ENCODE peak calls at places on chromosome 14, in four cellular contexts. G is mesothelial cell of epicardium, K is transverse colon, I is body of pancreas. V is an unnamed sample.

GRCh38 chr14:50622978-50623377 is 45.1 kb downstream of the SAV1 start:
- DNase-seq in G (no peak), K (no peak), I (no peak), V (no peak)

GRCh38 chr14:34220921-34221320 is 241.1 kb downstream of the SPTSSA start:
- DNase-seq in G (no peak), K (no peak), I (no peak), V (no peak)

GRCh38 chr14:93752980-93753561 is 35.2 kb downstream of the PRIMA1 start:
- DNase-seq in G (no peak), K (no peak), I (no peak), V (no peak)

GRCh38 chr14:21686468-21686867 is 12.8 kb upstream of the OR4E1 start:
- DNase-seq in G (no peak), K (no peak), I (no peak), V (no peak)

GRCh38 chr14:96863327-96863985 is 66.3 kb downstream of the VRK1 start:
- DNase-seq in G (no peak), K (no peak), I (no peak), V (no peak)

GRCh38 chr14:34436118-34436905 is 25.7 kb downstream of the SPTSSA start:
- DNase-seq in G (no peak), K (no peak), I (no peak), V (no peak)

GRCh38 chr14:76812093-76812421 is 625 bp downstream of the ANGEL1 start:
- DNase-seq in G (no peak), K (peak), I (no peak), V (no peak)

GRCh38 chr14:79581912-79582576 is 629.3 kb downstream of the DIO2 start:
- DNase-seq in G (no peak), K (no peak), I (no peak), V (no peak)

GRCh38 chr14:71354801-71355200 is 447.5 kb downstream of the PCNX1 start:
- DNase-seq in G (no peak), K (no peak), I (no peak), V (no peak)

GRCh38 chr14:45287609-45288008 is 34.6 kb upstream of the MIS18BP1 start:
- DNase-seq in G (no peak), K (no peak), I (no peak), V (no peak)

GRCh38 chr14:76771432-76771980 is 10.2 kb downstream of the VASH1 start:
- DNase-seq in G (peak), K (no peak), I (no peak), V (no peak)

GRCh38 chr14:106530423-106531107 is 1004.2 kb downstream of the TMEM121 start:
- DNase-seq in G (no peak), K (peak), I (no peak), V (no peak)

GRCh38 chr14:25411933-25412757 is 362.2 kb upstream of the STXBP6 start:
- DNase-seq in G (no peak), K (no peak), I (no peak), V (no peak)

GRCh38 chr14:94288610-94289465 is 4.2 kb downstream of the SERPINA10 start:
- DNase-seq in G (no peak), K (no peak), I (no peak), V (no peak)

GRCh38 chr14:32703246-32703645 is 235.4 kb upstream of the NPAS3 start:
- DNase-seq in G (no peak), K (no peak), I (no peak), V (no peak)

GRCh38 chr14:67240168-67240932 is 885 bp upstream of the PALS1 start:
- DNase-seq in G (peak), K (peak), I (peak), V (no peak)

GRCh38 chr14:89418452-89418851 is 1.4 kb upstream of the FOXN3 start:
- DNase-seq in G (no peak), K (peak), I (no peak), V (no peak)

GRCh38 chr14:48983355-48983888 is 602.8 kb downstream of the RPS29 start:
- DNase-seq in G (no peak), K (no peak), I (peak), V (no peak)

GRCh38 chr14:96027356-96028335 is 11.5 kb upstream of the C14orf132 start:
- DNase-seq in G (no peak), K (no peak), I (no peak), V (no peak)

GRCh38 chr14:22339277-22339676 is 249.7 kb downstream of the DAD1 start:
- DNase-seq in G (no peak), K (peak), I (peak), V (no peak)

GRCh38 chr14:54728700-54729527 is 162.0 kb downstream of the SAMD4A start:
- DNase-seq in G (no peak), K (no peak), I (no peak), V (no peak)

GRCh38 chr14:76412501-76412900 is 36.6 kb downstream of the ESRRB start:
- DNase-seq in G (no peak), K (no peak), I (no peak), V (no peak)

GRCh38 chr14:64074961-64075619 is 219.1 kb downstream of the ESR2 start:
- DNase-seq in G (no peak), K (no peak), I (no peak), V (no peak)

GRCh38 chr14:99883866-99884650 is 90.8 kb downstream of the EML1 start:
- DNase-seq in G (no peak), K (no peak), I (no peak), V (no peak)

GRCh38 chr14:64971890-64972785 is at the start of gene RAB15:
- DNase-seq in G (peak), K (peak), I (peak), V (no peak)

GRCh38 chr14:101426466-101426865 is 134.8 kb upstream of the DIO3 start:
- DNase-seq in G (no peak), K (no peak), I (no peak), V (no peak)

GRCh38 chr14:92464156-92464555 is 49.4 kb upstream of the RIN3 start:
- DNase-seq in G (peak), K (no peak), I (no peak), V (no peak)

GRCh38 chr14:49939884-49940510 is 47.1 kb downstream of the ARF6 start:
- DNase-seq in G (no peak), K (no peak), I (no peak), V (no peak)

GRCh38 chr14:40346275-40346674 is 914.0 kb upstream of the FBXO33 start:
- DNase-seq in G (no peak), K (no peak), I (no peak), V (no peak)

GRCh38 chr14:40347675-40348074 is 915.4 kb upstream of the FBXO33 start:
- DNase-seq in G (no peak), K (no peak), I (no peak), V (no peak)
- TF ChIP-seq CTCF in G (no peak), K (no peak), I (no peak), V (no peak)

DNA sequence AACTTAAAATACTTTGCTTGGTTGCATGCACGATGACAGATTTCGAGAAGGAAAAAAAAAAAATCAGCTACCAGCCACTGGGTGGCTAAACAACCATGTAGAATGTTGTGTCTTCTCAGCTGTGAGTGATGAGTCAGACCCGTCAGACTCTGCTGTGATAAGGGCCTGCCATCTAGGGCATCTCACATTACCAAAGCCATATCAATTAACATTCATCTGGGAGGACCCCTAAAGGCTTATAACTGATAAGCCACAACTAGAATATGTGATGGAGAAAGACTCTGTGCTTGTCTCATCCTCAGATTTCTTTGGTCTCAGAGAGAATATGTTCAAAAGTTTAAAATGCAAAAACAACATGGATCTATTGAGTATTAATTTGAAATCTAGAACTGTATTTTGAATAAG is 111.5 kb downstream of the PAX9 start:
- DNase-seq in G (no peak), K (no peak), I (no peak), V (no peak)
- TF ChIP-seq CTCF in G (no peak), K (no peak), I (no peak), V (no peak)

GRCh38 chr14:73460691-73461127 is 2.4 kb upstream of the NUMB start:
- DNase-seq in G (no peak), K (no peak), I (no peak), V (no peak)

GRCh38 chr14:73462815-73463214 is 4.5 kb upstream of the NUMB start:
- DNase-seq in G (no peak), K (no peak), I (no peak), V (no peak)

GRCh38 chr14:73461478-73462077 is 3.2 kb upstream of the NUMB start:
- DNase-seq in G (no peak), K (no peak), I (no peak), V (no peak)

GRCh38 chr14:73463411-73463810 is 5.1 kb upstream of the NUMB start:
- DNase-seq in G (no peak), K (peak), I (peak), V (no peak)

DNA sequence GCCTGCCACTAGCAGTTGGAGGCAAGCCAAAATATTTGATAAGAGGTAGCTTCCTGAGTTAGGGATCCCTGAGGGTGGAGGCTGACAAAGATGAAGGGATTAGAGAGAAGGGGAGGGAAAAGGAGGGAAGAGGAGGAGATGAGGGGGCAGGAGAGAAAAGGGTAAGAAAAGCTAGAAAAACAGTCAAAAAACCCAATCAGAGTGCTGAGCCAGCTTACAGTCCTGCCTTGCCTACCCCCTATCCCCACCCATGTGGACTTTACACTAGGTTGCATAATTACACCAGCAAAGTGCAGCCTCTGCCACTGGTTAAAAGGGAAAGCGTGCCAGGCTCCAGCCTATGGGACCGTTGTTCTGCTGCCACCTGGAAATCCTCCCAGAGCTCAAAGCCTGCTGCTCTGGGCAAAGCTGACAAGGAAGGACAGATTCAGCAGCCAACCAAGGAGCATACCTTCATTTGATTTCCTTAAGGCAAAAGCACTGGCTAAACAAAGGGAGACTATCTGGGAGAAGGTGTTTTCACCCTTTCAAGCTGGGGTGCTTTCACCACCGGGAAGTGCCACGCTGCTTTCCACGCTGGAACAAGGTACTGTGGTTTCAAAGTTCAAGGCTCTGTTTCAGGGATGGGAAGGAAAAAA is 3.9 kb upstream of the NUMB start:
- DNase-seq in G (no peak), K (peak), I (peak), V (no peak)
- TF ChIP-seq CTCF in G (no peak), K (no peak), I (no peak), V (no peak)

GRCh38 chr14:91337699-91338335 is 79.8 kb downstream of the CCDC88C start:
- DNase-seq in G (no peak), K (no peak), I (no peak), V (no peak)

GRCh38 chr14:91341331-91342242 is 76.0 kb downstream of the CCDC88C start:
- DNase-seq in G (no peak), K (no peak), I (no peak), V (no peak)

GRCh38 chr14:91338369-91338768 is 79.3 kb downstream of the CCDC88C start:
- DNase-seq in G (no peak), K (no peak), I (no peak), V (no peak)

GRCh38 chr14:91339606-91340369 is 77.8 kb downstream of the CCDC88C start:
- DNase-seq in G (no peak), K (no peak), I (no peak), V (no peak)

DNA sequence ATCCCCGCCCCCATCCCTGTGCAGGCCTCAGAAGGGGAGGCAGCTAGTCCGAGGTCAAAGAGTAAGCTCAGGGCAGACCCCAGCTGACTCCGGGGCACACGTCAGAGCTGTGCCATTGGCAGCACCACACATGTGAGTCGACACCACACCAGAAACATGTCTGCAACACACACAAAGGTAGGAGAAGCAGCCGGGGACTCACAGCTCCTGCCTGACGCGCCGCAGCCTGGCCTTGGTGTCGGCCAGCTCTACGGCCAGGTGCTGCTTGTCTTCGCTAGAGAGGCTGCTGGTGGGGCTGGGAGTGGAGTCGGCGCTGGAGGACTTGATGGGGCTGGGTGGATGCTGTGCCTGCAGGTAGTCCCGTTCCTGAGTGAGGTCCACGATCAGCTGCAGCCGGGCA is 78.5 kb downstream of the CCDC88C start:
- DNase-seq in G (no peak), K (no peak), I (no peak), V (no peak)
- TF ChIP-seq CTCF in G (no peak), K (no peak), I (no peak), V (no peak)

DNA sequence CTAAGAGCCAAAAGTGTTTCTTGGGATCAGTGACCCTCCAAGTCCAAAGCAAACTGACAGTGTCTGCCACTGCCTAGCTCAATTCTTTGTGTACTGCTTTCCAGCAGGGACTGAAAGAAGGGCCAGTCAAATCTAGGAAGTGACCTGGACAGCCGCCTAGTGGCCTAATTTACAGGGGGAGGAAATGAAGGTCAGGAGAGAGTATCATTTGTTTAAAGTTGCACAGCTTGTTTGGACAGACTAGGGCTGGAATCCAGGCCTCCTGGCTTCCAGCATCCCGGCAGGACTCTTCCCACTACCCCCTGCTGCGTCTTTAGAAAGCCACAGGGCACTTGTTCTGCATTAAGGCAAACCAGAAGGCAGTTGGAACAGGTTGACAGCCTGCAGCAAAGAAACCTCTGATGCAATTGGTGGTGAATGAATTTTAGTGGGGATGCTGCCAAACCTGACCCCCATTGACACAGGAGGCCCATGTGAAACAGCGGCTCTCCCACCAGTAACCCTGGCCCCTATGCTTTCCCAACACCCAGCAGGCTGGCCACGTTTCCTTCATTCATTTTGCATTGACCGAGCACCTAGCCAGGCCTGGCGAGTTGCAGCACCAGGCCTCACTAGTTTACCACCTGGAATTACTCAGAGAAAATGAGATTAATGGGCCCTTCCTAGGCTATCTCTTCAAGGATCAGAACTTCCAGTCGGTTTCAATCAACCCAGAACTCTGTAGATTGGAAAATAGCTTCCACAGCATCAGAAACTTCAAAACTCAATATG is 28.2 kb downstream of the GALNT16 start:
- DNase-seq in G (no peak), K (peak), I (peak), V (no peak)
- TF ChIP-seq CTCF in G (no peak), K (peak), I (peak), V (no peak)

GRCh38 chr14:35808076-35808657 is 928 bp downstream of the RALGAPA1 start:
- DNase-seq in G (no peak), K (peak), I (peak), V (no peak)
- TF ChIP-seq CTCF in G (no peak), K (no peak), I (no peak), V (no peak)

DNA sequence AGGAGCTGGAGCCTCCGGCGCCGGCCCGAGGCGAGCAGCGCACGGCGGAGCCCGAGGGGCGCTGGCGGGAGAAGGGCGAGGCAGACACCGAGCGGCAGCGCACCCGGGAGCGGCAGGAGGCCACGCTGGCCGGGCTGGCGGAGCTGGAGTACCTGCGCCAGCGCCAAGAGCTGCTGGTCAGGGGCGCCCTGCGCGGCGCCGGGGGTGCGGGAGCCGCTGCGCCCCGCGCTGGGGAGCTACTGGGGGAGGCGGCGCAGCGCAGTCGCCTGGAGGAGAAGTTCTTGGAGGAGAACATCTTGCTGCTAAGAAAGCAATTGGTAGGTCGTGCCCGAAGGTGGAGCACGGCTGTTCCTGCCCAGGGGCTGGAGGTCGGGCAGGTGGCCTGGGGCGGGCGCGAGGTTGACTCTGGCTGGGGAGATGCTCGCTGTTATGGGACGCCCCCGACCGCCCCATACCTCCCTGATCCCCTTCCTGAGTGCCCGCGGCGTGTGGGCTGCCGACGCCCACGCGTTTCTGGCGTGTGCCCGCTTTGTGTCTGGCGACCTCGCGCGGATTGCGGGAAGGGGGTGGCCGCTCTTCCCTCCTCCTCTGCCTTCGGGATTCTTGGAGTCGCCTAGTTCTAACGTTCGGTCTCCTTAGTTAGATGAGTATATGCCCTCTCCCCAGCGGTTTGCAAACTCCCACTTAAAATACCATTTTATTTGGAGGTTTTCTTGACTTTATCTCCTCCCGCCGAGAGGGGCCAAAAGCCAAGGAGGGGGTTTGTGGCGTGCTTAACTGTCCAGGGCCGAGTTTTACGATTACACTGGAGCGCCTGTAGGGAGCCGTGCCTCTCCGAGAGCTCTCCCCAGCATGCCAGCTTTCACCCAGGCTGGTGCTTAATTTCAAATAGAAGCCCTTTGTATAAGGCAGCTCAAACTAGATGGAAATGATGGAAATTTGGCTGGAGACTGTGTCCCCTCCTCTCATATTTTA is 756 bp downstream of the DACT1 start:
- DNase-seq in G (peak), K (peak), I (peak), V (no peak)
- TF ChIP-seq CTCF in G (no peak), K (no peak), I (no peak), V (no peak)